ENCODE peak calls at places on chromosomes 6 and 20, in eight cellular contexts. L is occipital lobe; Z is HT-29; B is B cell; O is fibroblast of lung; W is activated naive CD8-positive, alpha-beta T cell treated with anti-CD3 and anti-CD28 coated beads, Interleukin-2, amount 50 U/mL, for 24 hours; A is OCI-LY7; Y is sciatic nerve. V is an unnamed sample.

GRCh38 chr20:58125726-58126125 is 102.7 kb downstream of the ANKRD60 start:
- DNase-seq in L (no peak), Z (no peak), B (no peak), O (no peak), W (no peak), A (no peak), Y (no peak), V (no peak)

GRCh38 chr6:168834188-168834587 is 393.2 kb downstream of the SMOC2 start:
- DNase-seq in L (no peak), Z (no peak), B (no peak), O (no peak), W (no peak), A (no peak), Y (no peak), V (no peak)

GRCh38 chr6:116971959-116972358 is 94.9 kb downstream of the RFX6 start:
- DNase-seq in L (no peak), Z (peak; percentile 82), B (peak; percentile 13), O (peak; percentile 46), W (peak; percentile 8), A (peak; percentile 50), Y (no peak), V (peak; percentile 48)

GRCh38 chr6:124974770-124975377 is 12.6 kb downstream of the RNF217 start:
- DNase-seq in L (no peak), Z (no peak), B (no peak), O (no peak), W (no peak), A (no peak), Y (no peak), V (no peak)

GRCh38 chr6:80725156-80725930 is 618.9 kb downstream of the BCKDHB start:
- DNase-seq in L (no peak), Z (no peak), B (no peak), O (peak; percentile 9), W (no peak), A (no peak), Y (no peak), V (peak; percentile 15)

GRCh38 chr20:38395165-38395564 is 40.0 kb downstream of the SNHG17 start:
- DNase-seq in L (no peak), Z (no peak), B (no peak), O (no peak), W (no peak), A (no peak), Y (no peak), V (no peak)

GRCh38 chr6:119541132-119541905 is 191.8 kb upstream of the MAN1A1 start:
- DNase-seq in L (no peak), Z (peak; percentile 29), B (no peak), O (peak; percentile 100), W (no peak), A (no peak), Y (no peak), V (no peak)

GRCh38 chr6:24981385-24981758 is 45.6 kb upstream of the RIPOR2 start:
- DNase-seq in L (no peak), Z (no peak), B (no peak), O (no peak), W (no peak), A (no peak), Y (no peak), V (no peak)

GRCh38 chr20:8116067-8116811 is 15.8 kb upstream of the PLCB1 start:
- DNase-seq in L (no peak), Z (no peak), B (no peak), O (peak; percentile 81), W (no peak), A (no peak), Y (no peak), V (no peak)

GRCh38 chr6:3233321-3233720 is 5.9 kb upstream of the TUBB2B start:
- DNase-seq in L (no peak), Z (no peak), B (no peak), O (no peak), W (no peak), A (no peak), Y (no peak), V (no peak)

GRCh38 chr6:13368716-13369115 is 40.4 kb upstream of the TBC1D7 start:
- DNase-seq in L (no peak), Z (no peak), B (no peak), O (no peak), W (no peak), A (no peak), Y (no peak), V (no peak)

V was measured in RPMI8226.